ENCODE peak calls at places on chromosomes 16 and 17, in seven cellular contexts. M is NCI-H774; V is amygdala; H is H54; X is activated naive CD4-positive, alpha-beta T cell treated with Interleukin-2 at 50 U/mL for 16 hours; E is midbrain; D is pulmonary artery endothelial cell. Z is an unnamed sample.

GRCh38 chr17:4482338-4483011 is 16.2 kb upstream of the SPNS2 start:
- DNase-seq in E (no peak), D (no peak), X (no peak), V (no peak), M (no peak), H (no peak), Z (no peak)

GRCh38 chr17:81037783-81038733 is 3.1 kb downstream of the BAIAP2 start:
- DNase-seq in E (no peak), M (no peak), V (no peak), X (no peak), D (no peak), H (no peak), Z (no peak)

GRCh38 chr17:44707755-44708400 is 587 bp upstream of the DBF4B start:
- DNase-seq in X (no peak), V (no peak), M (no peak), E (no peak), D (no peak), H (no peak), Z (no peak)

GRCh38 chr17:79506955-79507354 is 103.9 kb downstream of the RBFOX3 start:
- DNase-seq in E (no peak), X (no peak), H (no peak), D (no peak), M (no peak), V (no peak), Z (no peak)

GRCh38 chr17:50346313-50347086 is 574 bp downstream of the XYLT2 start:
- DNase-seq in E (peak; percentile 21), X (peak; percentile 62), D (no peak), M (no peak), V (no peak), H (peak; percentile 67), Z (no peak)

GRCh38 chr17:48597775-48598631 is 4.4 kb upstream of the HOXB5 start:
- DNase-seq in H (no peak), M (peak; percentile 85), X (peak; percentile 42), D (no peak), V (no peak), E (no peak), Z (peak; percentile 17)

GRCh38 chr17:6667516-6667915 is 16.0 kb downstream of the C17orf100 start:
- DNase-seq in E (no peak), V (no peak), D (no peak), X (no peak), H (no peak), M (no peak), Z (no peak)

GRCh38 chr16:50263940-50264929 is 2.1 kb upstream of the ADCY7 start:
- DNase-seq in E (no peak), V (no peak), M (peak; percentile 53), D (no peak), X (peak; percentile 65), H (no peak), Z (no peak)

GRCh38 chr17:61325382-61326073 is 74.1 kb upstream of the TBX2 start:
- DNase-seq in E (no peak), V (no peak), X (no peak), M (no peak), H (peak; percentile 34), D (no peak), Z (no peak)

GRCh38 chr16:67708368-67708771 is 10.7 kb downstream of the GFOD2 start:
- DNase-seq in D (no peak), V (no peak), M (no peak), H (no peak), E (no peak), X (no peak), Z (no peak)

GRCh38 chr16:760498-761343 is at the start of gene MSLN:
- DNase-seq in H (peak; percentile 72), E (no peak), X (no peak), V (no peak), D (no peak), M (no peak), Z (no peak)

GRCh38 chr16:89269805-89270665 is 52.5 kb downstream of the ZNF778 start:
- DNase-seq in M (no peak), H (no peak), X (no peak), D (no peak), E (no peak), V (no peak), Z (no peak)

GRCh38 chr17:34981538-34982241 is 1.4 kb downstream of the LIG3 start:
- DNase-seq in M (no peak), D (no peak), H (no peak), V (no peak), X (no peak), E (no peak), Z (no peak)

GRCh38 chr16:78478267-78478821 is 378.9 kb downstream of the WWOX start:
- DNase-seq in V (no peak), D (no peak), H (no peak), X (no peak), M (peak; percentile 11), E (no peak), Z (peak; percentile 36)

GRCh38 chr17:57424777-57425188 is 168.5 kb downstream of the MSI2 start:
- DNase-seq in X (no peak), E (no peak), H (peak; percentile 56), D (no peak), V (no peak), M (no peak), Z (no peak)

GRCh38 chr16:49673442-49673841 is 182.5 kb downstream of the ZNF423 start:
- DNase-seq in M (no peak), V (no peak), H (no peak), E (no peak), X (no peak), D (no peak), Z (no peak)